ENCODE peak calls at places on chromosome 16, in seven cellular contexts. X is left ventricle myocardium inferior, Y is AG04450, B is A549, H is fibroblast of pulmonary artery, C is mammary epithelial cell, P is IMR-90. M is an unnamed sample.

GRCh38 chr16:53804467-53804866 is 100.5 kb downstream of the FTO start:
- DNase-seq in B (no peak), H (no peak), Y (no peak), X (no peak), C (no peak), P (no peak), M (no peak)

GRCh38 chr16:20799599-20799998 is 6.7 kb downstream of the ERI2 start:
- DNase-seq in H (peak), P (peak), B (no peak), C (no peak), Y (no peak), X (no peak), M (peak)

GRCh38 chr16:66524601-66525164 is 25.2 kb downstream of the TK2 start:
- DNase-seq in Y (no peak), C (no peak), P (no peak), B (no peak), X (peak), H (no peak), M (no peak)

GRCh38 chr16:46947900-46948547 is 25.4 kb downstream of the DNAJA2 start:
- DNase-seq in C (peak), X (no peak), B (peak), Y (no peak), H (peak), P (peak), M (peak)

GRCh38 chr16:48123104-48123788 is 32.5 kb downstream of the ABCC12 start:
- DNase-seq in Y (peak), B (peak), P (peak), C (peak), H (peak), X (no peak), M (peak)

GRCh38 chr16:67155305-67156145 is 4.2 kb downstream of the TRADD start:
- DNase-seq in B (peak), Y (peak), H (peak), C (peak), P (peak), X (peak), M (peak)

GRCh38 chr16:31090540-31090939 is 1.8 kb upstream of the PRSS53 start:
- DNase-seq in C (no peak), Y (no peak), X (no peak), P (peak), B (no peak), H (no peak), M (no peak)

GRCh38 chr16:69711115-69711740 is 15.1 kb downstream of the NQO1 start:
- DNase-seq in B (no peak), C (peak), P (peak), Y (peak), X (no peak), H (peak), M (peak)

GRCh38 chr16:52528393-52529080 is 18.4 kb downstream of the TOX3 start:
- DNase-seq in H (no peak), X (no peak), P (no peak), C (no peak), B (no peak), Y (no peak), M (no peak)

GRCh38 chr16:57500578-57501111 is 14.4 kb upstream of the DOK4 start:
- DNase-seq in X (peak), P (no peak), H (peak), Y (no peak), C (no peak), B (no peak), M (no peak)

DNA sequence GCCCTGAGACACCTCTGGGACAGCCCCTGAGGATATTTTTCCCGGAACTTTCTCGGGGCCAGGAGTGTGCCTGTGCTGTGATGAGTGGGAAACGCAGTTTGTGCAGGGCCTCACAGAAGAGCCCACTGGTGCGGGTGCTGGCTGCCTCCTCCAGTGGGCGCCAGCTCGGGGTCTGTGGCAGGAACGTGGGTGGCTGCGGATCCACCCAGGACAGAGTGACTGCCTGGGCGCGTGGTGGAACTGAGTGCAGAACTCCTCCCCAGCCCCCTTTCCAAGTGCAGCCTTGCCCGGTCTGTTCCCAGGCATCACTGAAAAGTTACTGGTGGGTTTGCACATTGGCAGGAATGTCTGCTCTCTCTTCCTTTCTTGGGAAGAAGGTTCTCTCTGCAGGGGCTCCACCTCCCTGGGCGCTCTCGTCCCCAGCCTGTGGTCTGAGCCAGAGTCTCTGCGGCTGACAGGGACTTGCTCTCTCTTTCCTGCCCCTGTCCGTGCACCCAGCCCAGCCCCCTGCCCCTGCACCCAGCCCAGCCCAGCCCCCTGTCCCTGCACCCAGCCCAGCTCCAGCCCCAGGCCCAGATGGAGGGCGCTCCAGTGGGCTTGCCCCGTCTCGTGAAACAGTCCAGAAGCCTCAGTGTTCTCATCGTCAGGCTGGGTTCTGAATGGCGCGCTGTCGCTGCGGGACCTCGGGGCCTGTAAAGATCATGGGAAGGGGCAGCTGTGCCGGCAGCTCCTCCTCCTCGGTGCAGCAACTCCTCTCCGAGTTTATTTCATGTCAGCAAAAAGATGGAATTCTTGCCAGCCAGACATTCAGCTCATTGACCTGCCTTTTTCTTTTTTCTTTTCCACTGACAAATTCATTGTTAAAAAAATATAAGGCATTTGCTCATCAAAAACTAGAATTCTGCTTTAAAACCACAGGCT is 117.5 kb downstream of the BANP start:
- DNase-seq in B (no peak), Y (no peak), P (no peak), C (no peak), X (no peak), H (no peak), M (no peak)
- TF ChIP-seq CTCF in B (no peak), Y (no peak), P (no peak), C (no peak), X (no peak), H (no peak), M (no peak)

GRCh38 chr16:25063865-25064264 is 47.7 kb upstream of the LCMT1 start:
- DNase-seq in C (no peak), B (no peak), P (peak), Y (no peak), X (peak), H (peak), M (peak)
- H3K4me3 ChIP-seq in C (no peak), B (no peak), P (no peak), Y (no peak), X (no peak), H (no peak), M (no peak)

GRCh38 chr16:4506450-4506849 is 30.3 kb downstream of the HMOX2 start:
- DNase-seq in X (no peak), B (peak), P (peak), Y (no peak), H (peak), C (peak), M (peak)
- TF ChIP-seq CTCF in X (peak), B (peak), P (peak), Y (peak), H (peak), C (peak), M (peak)

DNA sequence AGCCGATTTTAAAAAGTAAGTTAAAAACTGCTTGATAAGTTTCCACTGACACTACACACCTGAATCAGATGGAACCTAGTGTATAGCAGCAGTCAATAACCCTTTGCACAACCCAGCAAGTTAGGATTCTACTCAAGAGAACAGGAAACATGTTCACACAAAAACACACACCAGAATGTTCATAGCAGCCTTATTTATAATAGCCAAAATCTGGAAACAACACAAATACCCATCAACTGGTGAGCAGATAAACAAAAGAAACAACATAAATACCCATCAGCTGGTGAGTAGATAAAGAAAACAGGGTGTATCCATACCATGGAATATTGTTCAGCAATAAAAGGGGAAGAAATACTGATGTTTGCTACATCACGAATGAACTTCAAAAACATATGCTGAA is 2.7 kb upstream of the CDH11 start:
- DNase-seq in P (no peak), H (no peak), X (no peak), B (no peak), C (no peak), Y (no peak), M (no peak)
- H3K4me3 ChIP-seq in P (no peak), H (peak), X (no peak), B (no peak), C (no peak), Y (peak), M (peak)

DNA sequence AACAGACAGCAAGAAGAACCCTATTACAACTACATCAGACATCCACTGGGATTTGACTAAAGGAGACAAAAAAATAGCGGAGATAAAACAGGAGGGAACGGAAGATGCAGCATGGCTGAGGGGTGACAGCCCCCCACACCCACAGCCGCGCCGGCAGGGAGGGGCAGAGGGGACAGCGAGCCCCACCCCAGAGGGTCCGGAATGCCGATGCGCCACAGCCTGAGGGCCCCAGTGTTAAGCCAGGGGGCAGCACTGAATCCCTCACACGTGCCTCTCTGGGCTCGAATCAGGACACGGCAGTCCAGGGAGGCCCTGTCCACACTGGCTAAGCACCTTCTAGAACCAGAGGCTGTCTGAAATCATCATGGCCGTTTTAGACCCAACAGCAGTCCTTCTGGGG is 18.8 kb downstream of the MAP1LC3B start:
- DNase-seq in P (no peak), C (no peak), X (peak), B (no peak), H (no peak), Y (no peak), M (no peak)
- TF ChIP-seq CTCF in P (no peak), C (no peak), X (no peak), B (no peak), H (no peak), Y (peak), M (no peak)

GRCh38 chr16:29664133-29664912 is 1.3 kb downstream of the SPN start:
- DNase-seq in H (no peak), X (no peak), C (no peak), P (no peak), B (no peak), Y (no peak), M (no peak)
- H3K4me3 ChIP-seq in H (no peak), X (peak), C (no peak), P (no peak), B (no peak), Y (no peak), M (no peak)

GRCh38 chr16:13238182-13238581 is 336.8 kb downstream of the SHISA9 start:
- DNase-seq in H (no peak), B (no peak), P (no peak), X (no peak), C (no peak), Y (no peak), M (no peak)
- TF ChIP-seq CTCF in H (no peak), B (no peak), P (no peak), X (no peak), C (no peak), Y (no peak), M (no peak)